ENCODE peak calls at places on chromosomes 12 and 14, in five cellular contexts. L is GM12892, V is A549, X is lower leg skin, J is adrenal gland. F is an unnamed sample.

GRCh38 chr12:57280234-57281062 is 29.5 kb upstream of the STAC3 start:
- DNase-seq in L (peak), V (peak), X (no peak), J (peak), F (peak)

GRCh38 chr12:52264435-52264825 is 10.0 kb upstream of the KRT86 start:
- DNase-seq in L (no peak), V (no peak), X (no peak), J (no peak), F (no peak)

GRCh38 chr12:120529641-120530314 is 820 bp upstream of the COQ5 start:
- DNase-seq in L (no peak), V (peak), X (no peak), J (no peak), F (no peak)

GRCh38 chr14:61493239-61493638 is 171.9 kb downstream of the PRKCH start:
- DNase-seq in L (no peak), V (peak), X (no peak), J (no peak), F (peak)

GRCh38 chr14:80202888-80203562 is 8.3 kb downstream of the DIO2 start:
- DNase-seq in L (no peak), V (peak), X (no peak), J (peak), F (no peak)

GRCh38 chr14:76546426-76547221 is 170.7 kb downstream of the ESRRB start:
- DNase-seq in L (peak), V (peak), X (no peak), J (peak), F (peak)

GRCh38 chr12:12909995-12910391 is 18.6 kb downstream of the GPRC5A start:
- DNase-seq in L (no peak), V (peak), X (no peak), J (no peak), F (no peak)

GRCh38 chr14:65107200-65107599 is 4.9 kb upstream of the MAX start:
- DNase-seq in L (no peak), V (no peak), X (no peak), J (no peak), F (no peak)

GRCh38 chr14:100176811-100177327 is 17.4 kb upstream of the DEGS2 start:
- DNase-seq in L (no peak), V (no peak), X (no peak), J (no peak), F (no peak)

GRCh38 chr14:66650491-66650911 is 142.6 kb downstream of the GPHN start:
- DNase-seq in L (no peak), V (no peak), X (no peak), J (no peak), F (no peak)

GRCh38 chr12:29552994-29553748 is 55.7 kb upstream of the OVCH1 start:
- DNase-seq in L (no peak), V (no peak), X (no peak), J (no peak), F (no peak)

GRCh38 chr12:93550748-93551611 is 21.5 kb upstream of the SOCS2 start:
- DNase-seq in L (no peak), V (no peak), X (no peak), J (no peak), F (no peak)

GRCh38 chr14:91158091-91158790 is 44.4 kb downstream of the DGLUCY start:
- DNase-seq in L (no peak), V (no peak), X (no peak), J (no peak), F (no peak)

GRCh38 chr14:101365329-101366158 is 195.8 kb upstream of the DIO3 start:
- DNase-seq in L (no peak), V (no peak), X (peak), J (no peak), F (no peak)

GRCh38 chr12:90126125-90126524 is 417.5 kb upstream of the ATP2B1 start:
- DNase-seq in L (no peak), V (peak), X (no peak), J (no peak), F (no peak)

GRCh38 chr12:119704065-119704747 is 36.3 kb downstream of the PRKAB1 start:
- DNase-seq in L (no peak), V (no peak), X (no peak), J (peak), F (peak)

GRCh38 chr12:28313631-28314030 is 123.4 kb downstream of the CCDC91 start:
- DNase-seq in L (no peak), V (no peak), X (no peak), J (no peak), F (peak)

GRCh38 chr14:102849522-102850379 is 72.5 kb downstream of the TRAF3 start:
- DNase-seq in L (no peak), V (no peak), X (peak), J (no peak), F (no peak)

GRCh38 chr12:17609152-17609551 is 480.8 kb downstream of the RERGL start:
- DNase-seq in L (no peak), V (no peak), X (no peak), J (no peak), F (no peak)

GRCh38 chr14:100015251-100015655 is 50.0 kb upstream of the EVL start:
- DNase-seq in L (peak), V (no peak), X (no peak), J (no peak), F (no peak)

GRCh38 chr14:100755649-100756048 is 29.0 kb downstream of the DLK1 start:
- DNase-seq in L (no peak), V (no peak), X (no peak), J (no peak), F (no peak)

GRCh38 chr12:26891704-26892103 is 46.1 kb downstream of the INTS13 start:
- DNase-seq in L (no peak), V (no peak), X (no peak), J (no peak), F (no peak)

GRCh38 chr12:109518820-109519665 is 41.6 kb downstream of the UBE3B start:
- DNase-seq in L (no peak), V (peak), X (no peak), J (peak), F (peak)

GRCh38 chr12:94457331-94457730 is 2.3 kb downstream of the CEP83 start:
- DNase-seq in L (no peak), V (no peak), X (no peak), J (no peak), F (no peak)

GRCh38 chr14:75141967-75142366 is 15.1 kb upstream of the NEK9 start:
- DNase-seq in L (no peak), V (peak), X (no peak), J (no peak), F (no peak)

GRCh38 chr14:39169541-39169900 is 612 bp downstream of the TRAPPC6B start:
- DNase-seq in L (no peak), V (no peak), X (no peak), J (no peak), F (no peak)

GRCh38 chr14:51653096-51653814 is 1.5 kb downstream of the FRMD6 start:
- DNase-seq in L (no peak), V (peak), X (no peak), J (no peak), F (no peak)

GRCh38 chr14:24338843-24339242 is 948 bp downstream of the RIPK3 start:
- DNase-seq in L (no peak), V (no peak), X (no peak), J (no peak), F (no peak)

GRCh38 chr14:24339284-24340151 is at the start of gene RIPK3:
- DNase-seq in L (peak), V (no peak), X (peak), J (no peak), F (no peak)

GRCh38 chr14:24337824-24338175 is 2.0 kb downstream of the RIPK3 start:
- DNase-seq in L (no peak), V (no peak), X (no peak), J (no peak), F (no peak)

GRCh38 chr14:24342889-24343288 is 3.1 kb upstream of the RIPK3 start:
- DNase-seq in L (no peak), V (no peak), X (no peak), J (no peak), F (no peak)

DNA sequence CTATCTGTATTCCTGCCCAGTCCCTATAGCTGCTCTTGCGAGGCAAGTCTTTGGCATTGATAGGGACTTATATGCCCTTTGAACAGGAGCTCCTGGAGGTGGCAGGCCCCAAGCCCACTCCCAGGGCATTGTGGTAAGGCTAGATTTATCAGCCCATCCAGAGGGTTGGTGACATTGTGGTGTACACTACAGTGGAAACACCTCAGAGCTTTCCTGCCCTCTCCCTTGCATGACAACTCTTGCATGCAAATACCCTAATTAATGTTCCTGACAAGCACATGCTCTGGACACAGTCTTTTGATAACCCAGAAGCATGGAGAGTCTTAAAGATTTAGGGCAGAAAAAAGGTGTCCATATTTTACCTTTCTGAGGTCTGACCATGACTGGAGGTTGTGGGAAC is 815 bp upstream of the RIPK3 start:
- DNase-seq in L (no peak), V (no peak), X (no peak), J (no peak), F (no peak)
- TF ChIP-seq POLR2A in L (no peak), V (no peak), X (no peak), J (no peak), F (no peak)

DNA sequence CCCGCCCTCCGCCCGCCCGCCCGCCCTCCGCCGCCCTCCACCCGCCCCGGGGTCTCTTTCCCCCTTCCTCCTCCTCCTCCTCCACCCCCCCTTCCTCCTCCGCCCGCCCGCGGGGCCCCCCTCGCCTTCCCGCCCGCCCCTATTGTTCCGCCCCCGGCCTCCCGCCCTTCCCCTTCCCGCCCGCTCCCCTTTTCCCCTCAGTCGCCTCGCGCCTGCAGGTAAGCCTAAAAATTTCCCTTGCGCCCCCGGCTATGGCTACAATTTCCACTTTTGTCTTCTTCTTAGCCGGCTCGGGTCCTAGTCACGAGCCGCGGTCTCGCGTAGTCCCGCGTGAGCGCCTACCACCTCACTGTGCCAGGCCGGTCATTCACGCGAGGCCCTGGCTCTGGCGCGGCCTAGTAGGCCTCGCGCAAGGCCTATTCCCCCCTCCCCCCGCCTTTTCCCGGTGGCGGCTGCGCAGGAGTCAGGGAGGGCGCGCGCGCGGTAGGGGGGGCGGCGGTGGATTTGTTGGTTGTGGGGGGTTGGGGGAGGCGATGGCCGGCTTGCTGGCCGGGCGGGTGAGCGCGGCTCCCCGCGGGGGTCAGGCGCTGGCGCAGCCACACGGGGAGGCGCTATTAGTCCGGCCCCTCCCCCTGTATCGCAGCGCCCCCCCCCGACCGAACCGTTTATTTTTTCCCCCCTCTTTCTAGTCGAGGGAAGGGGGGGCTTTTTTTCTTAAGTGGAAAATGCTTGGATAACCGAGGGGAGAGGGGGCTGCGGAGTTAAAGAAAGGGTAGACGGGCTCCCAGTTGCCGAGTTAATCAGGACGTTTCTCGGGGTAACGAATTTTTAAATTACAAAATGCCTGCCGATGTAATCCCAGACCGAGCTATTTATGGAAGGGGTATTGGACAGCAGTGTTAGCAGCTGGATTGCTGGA is 516 bp downstream of the PCBP2 start:
- DNase-seq in L (peak), V (peak), X (peak), J (peak), F (peak)
- TF ChIP-seq POLR2A in L (peak), V (peak), X (no peak), J (no peak), F (peak)

GRCh38 chr12:103858335-103858734 is 17.3 kb upstream of the NT5DC3 start:
- DNase-seq in L (no peak), V (no peak), X (no peak), J (no peak), F (no peak)

GRCh38 chr12:103858953-103859601 is 18.0 kb upstream of the NT5DC3 start:
- DNase-seq in L (no peak), V (peak), X (peak), J (peak), F (peak)

GRCh38 chr12:103855896-103856657 is 15.0 kb upstream of the NT5DC3 start:
- DNase-seq in L (no peak), V (no peak), X (no peak), J (no peak), F (no peak)

GRCh38 chr12:103855036-103855712 is 14.1 kb upstream of the NT5DC3 start:
- DNase-seq in L (no peak), V (no peak), X (no peak), J (no peak), F (no peak)

DNA sequence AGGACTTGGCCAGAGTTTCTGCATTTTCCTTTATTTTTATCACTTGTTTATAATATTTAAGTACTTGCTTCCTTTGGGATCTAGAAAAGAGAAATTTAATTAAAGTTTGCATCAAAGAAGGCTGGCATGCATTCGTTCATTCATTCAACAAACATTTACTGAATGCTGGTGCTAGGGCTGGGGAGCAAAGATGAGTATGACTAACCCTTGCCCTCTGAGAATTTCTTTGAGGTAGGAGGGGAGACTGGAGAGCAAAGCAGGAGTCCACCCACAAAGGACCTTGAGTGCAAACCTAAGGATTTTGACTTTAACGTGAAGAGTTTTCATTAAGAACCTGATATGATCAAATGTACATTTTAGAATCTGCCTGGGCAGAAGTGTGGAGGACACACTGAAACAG is 16.1 kb upstream of the NT5DC3 start:
- DNase-seq in L (no peak), V (no peak), X (no peak), J (no peak), F (no peak)
- TF ChIP-seq POLR2A in L (no peak), V (no peak), X (no peak), J (no peak), F (no peak)

GRCh38 chr12:131797588-131797934 is 30.6 kb upstream of the MMP17 start:
- DNase-seq in L (no peak), V (no peak), X (no peak), J (no peak), F (no peak)
- TF ChIP-seq POLR2A in L (no peak), V (no peak), X (no peak), J (no peak), F (no peak)

GRCh38 chr14:57391609-57392195 is 1.3 kb downstream of the NAA30 start:
- DNase-seq in L (no peak), V (no peak), X (no peak), J (no peak), F (no peak)
- TF ChIP-seq POLR2A in L (no peak), V (no peak), X (no peak), J (no peak), F (no peak)

DNA sequence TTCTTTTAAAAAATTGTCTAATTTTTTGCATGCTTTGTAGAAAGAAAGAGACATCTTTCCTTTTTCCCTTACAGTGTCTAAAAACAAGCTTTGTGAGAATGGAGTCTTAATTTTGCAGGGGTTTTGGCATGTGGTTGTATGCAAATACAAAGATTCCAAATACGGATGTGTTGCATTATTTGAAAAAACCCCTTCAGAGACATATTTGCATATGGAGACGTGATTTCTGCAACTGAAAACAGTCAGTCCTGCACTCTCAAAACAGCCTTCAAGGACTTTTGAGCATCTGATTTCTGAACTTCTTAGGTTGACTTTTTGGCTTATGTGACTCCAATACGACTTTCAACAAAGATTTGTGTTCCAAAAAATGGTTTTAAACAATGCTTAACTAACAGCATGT is 7.8 kb downstream of the IRAK3 start:
- DNase-seq in L (no peak), V (no peak), X (no peak), J (no peak), F (no peak)
- TF ChIP-seq POLR2A in L (no peak), V (no peak), X (no peak), J (no peak), F (no peak)

F was measured in H54.